ENCODE peak calls at places on chromosomes 2 and 18, in eight cellular contexts. Z is endothelial cell, O is Peyer's patch, I is body of pancreas, H is brain microvascular endothelial cell, R is tibial artery, U is AG04450, E is fibroblast of pulmonary artery. W is an unnamed sample.

GRCh38 chr18:369224-370010 is 101.6 kb upstream of the THOC1 start:
- DNase-seq in Z (no peak), O (no peak), I (no peak), H (no peak), R (no peak), U (no peak), E (no peak), W (no peak)

GRCh38 chr2:240628507-240629418 is 3.5 kb downstream of the GPR35 start:
- DNase-seq in Z (no peak), O (peak), I (peak), H (no peak), R (peak), U (no peak), E (no peak), W (no peak)

GRCh38 chr2:64699712-64700111 is 46.0 kb upstream of the SERTAD2 start:
- DNase-seq in Z (no peak), O (peak), I (no peak), H (no peak), R (no peak), U (no peak), E (no peak), W (no peak)

GRCh38 chr2:172588931-172589330 is 33.0 kb downstream of the PDK1 start:
- DNase-seq in Z (no peak), O (no peak), I (no peak), H (peak), R (no peak), U (no peak), E (no peak), W (no peak)

GRCh38 chr18:49664086-49664890 is 102.4 kb downstream of the LIPG start:
- DNase-seq in Z (no peak), O (no peak), I (no peak), H (no peak), R (no peak), U (no peak), E (peak), W (peak)

GRCh38 chr2:186058604-186059003 is 320.0 kb downstream of the FSIP2 start:
- DNase-seq in Z (no peak), O (no peak), I (no peak), H (no peak), R (no peak), U (no peak), E (no peak), W (no peak)

GRCh38 chr18:48801728-48802542 is 148.8 kb downstream of the SMAD7 start:
- DNase-seq in Z (no peak), O (peak), I (peak), H (no peak), R (peak), U (no peak), E (no peak), W (no peak)

GRCh38 chr2:199692489-199692888 is 158.5 kb downstream of the FTCDNL1 start:
- DNase-seq in Z (no peak), O (peak), I (peak), H (no peak), R (no peak), U (no peak), E (no peak), W (no peak)

GRCh38 chr18:54224379-54225014 is at the start of gene MBD2:
- DNase-seq in Z (peak), O (peak), I (peak), H (peak), R (peak), U (peak), E (peak), W (peak)
- TF ChIP-seq CTCF in Z (no peak), O (no peak), I (peak), H (peak), R (no peak), U (peak), E (no peak), W (no peak)

GRCh38 chr2:104846955-104847820 is 6.7 kb upstream of the POU3F3 start:
- DNase-seq in Z (no peak), O (no peak), I (no peak), H (no peak), R (no peak), U (no peak), E (no peak), W (no peak)
- TF ChIP-seq CTCF in Z (no peak), O (no peak), I (no peak), H (no peak), R (no peak), U (no peak), E (no peak), W (no peak)

DNA sequence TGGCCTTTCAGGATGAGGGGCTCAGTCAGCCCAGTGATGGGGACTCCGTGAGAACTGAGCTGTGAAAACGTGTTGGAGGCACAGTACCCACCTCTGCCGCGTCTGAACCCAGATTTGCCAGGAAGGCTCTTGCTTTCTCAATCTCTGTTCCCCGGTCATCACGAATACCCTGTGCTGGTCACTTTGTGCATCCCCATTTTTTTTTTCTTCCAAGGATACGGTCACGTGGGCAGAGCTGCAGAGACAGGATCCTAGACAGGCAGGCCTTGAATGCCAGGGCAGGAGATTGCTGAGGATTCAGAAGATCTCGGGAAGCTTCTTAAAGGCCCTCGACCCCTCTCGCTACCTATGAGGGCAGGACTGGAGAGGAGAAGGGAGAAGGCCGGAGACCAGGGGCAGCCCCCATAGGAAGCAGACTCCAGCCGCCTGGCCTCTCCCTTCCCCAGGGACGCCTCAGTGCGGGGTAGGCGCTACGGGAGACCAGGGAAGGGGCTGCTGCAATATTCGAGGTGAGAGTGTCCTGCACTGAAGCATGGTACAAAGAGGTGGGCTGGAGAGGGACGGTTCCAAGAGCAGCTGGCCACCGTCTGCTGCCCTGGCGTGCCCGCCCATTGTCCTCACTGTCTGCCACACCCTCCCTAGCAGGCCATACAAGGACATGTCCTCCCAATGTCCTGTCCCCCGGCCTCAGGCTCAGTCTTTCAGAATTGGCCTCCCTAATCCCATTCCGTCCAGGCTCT is 29.0 kb upstream of the TAF1B start:
- DNase-seq in Z (no peak), O (no peak), I (no peak), H (no peak), R (peak), U (no peak), E (no peak), W (no peak)
- TF ChIP-seq CTCF in Z (peak), O (no peak), I (no peak), H (no peak), R (no peak), U (no peak), E (no peak), W (peak)

DNA sequence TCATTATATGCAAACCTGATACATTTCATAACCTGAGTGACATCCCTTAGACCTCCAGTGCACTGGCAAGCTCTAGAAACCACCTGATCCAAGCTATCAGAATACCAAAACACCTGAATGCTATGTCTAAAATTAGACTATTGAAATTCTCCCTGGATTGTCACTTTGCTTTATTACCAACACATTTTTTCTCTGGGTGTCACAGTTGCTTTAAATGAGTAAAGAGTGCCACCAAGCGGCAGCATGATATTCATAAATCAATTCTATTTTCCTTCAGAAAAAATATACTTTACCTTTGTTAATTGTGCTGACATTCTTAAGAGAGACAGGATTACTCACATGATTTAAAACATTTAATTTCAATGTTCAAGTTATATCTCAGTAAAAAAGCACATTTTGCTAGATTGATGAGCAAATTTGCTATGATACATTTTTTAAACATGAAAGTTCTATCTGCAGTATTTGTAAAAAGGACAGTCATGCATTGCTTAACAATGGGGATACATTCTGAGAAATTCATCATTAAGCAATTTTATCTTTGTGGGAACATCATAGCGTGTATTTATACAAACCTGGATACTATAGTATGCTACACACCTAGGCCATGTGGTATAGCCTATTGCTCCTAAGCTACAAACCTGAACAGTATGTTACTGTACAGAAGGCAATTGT is 338.4 kb upstream of the SLC39A10 start:
- DNase-seq in Z (peak), O (peak), I (peak), H (peak), R (no peak), U (no peak), E (peak), W (peak)
- TF ChIP-seq CTCF in Z (peak), O (peak), I (peak), H (peak), R (peak), U (peak), E (peak), W (peak)

DNA sequence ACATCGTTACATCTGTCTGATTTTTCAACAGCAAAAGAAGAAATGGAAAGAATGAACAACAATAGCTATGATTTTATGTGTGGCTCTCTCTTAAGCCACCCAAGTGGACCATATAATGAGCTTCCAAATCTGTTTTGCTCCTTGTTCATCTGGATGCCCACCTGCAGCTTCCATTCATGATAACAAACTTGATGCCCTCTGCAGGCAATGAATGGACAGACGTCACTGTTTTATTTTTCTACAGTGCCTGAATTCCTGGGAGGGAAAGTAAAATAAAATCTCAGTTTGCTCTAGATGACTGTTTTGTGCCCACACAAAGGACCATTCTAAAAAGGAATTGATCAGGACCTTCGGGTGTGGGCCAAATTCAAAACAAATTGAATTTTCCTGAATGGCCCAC is 5.0 kb downstream of the MREG start:
- DNase-seq in Z (no peak), O (no peak), I (no peak), H (no peak), R (no peak), U (no peak), E (no peak), W (no peak)
- TF ChIP-seq CTCF in Z (no peak), O (no peak), I (no peak), H (peak), R (no peak), U (no peak), E (no peak), W (no peak)

GRCh38 chr18:32549248-32549842 is 78.7 kb upstream of the GAREM1 start:
- DNase-seq in Z (peak), O (peak), I (peak), H (peak), R (no peak), U (no peak), E (peak), W (peak)
- TF ChIP-seq CTCF in Z (peak), O (peak), I (peak), H (peak), R (peak), U (peak), E (peak), W (peak)

DNA sequence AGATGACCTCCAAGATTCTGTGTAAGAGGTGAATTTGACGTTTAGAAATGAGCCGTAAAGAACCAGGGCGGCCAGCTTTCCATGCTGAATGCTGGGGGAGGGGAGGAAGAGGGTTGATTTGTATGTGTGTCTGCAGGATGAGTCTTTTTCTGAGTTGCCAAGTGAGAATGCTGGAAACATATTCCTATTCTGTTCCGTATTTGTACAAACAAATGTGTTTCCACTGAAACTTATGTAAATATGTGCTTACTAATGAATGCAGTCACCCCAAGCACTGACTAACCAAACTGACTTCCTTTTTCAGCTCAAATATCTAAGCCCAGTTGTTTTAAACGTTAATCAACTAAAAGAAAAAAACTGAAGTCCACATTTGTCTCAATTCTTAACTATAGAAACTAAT is 74.9 kb upstream of the APCDD1 start:
- DNase-seq in Z (no peak), O (no peak), I (no peak), H (no peak), R (no peak), U (no peak), E (no peak), W (no peak)
- TF ChIP-seq CTCF in Z (no peak), O (no peak), I (no peak), H (no peak), R (no peak), U (no peak), E (no peak), W (no peak)

GRCh38 chr2:130252880-130253645 is 54.8 kb upstream of the TUBA3E start:
- DNase-seq in Z (no peak), O (no peak), I (no peak), H (no peak), R (no peak), U (no peak), E (peak), W (no peak)
- TF ChIP-seq CTCF in Z (no peak), O (peak), I (no peak), H (no peak), R (no peak), U (no peak), E (no peak), W (no peak)

DNA sequence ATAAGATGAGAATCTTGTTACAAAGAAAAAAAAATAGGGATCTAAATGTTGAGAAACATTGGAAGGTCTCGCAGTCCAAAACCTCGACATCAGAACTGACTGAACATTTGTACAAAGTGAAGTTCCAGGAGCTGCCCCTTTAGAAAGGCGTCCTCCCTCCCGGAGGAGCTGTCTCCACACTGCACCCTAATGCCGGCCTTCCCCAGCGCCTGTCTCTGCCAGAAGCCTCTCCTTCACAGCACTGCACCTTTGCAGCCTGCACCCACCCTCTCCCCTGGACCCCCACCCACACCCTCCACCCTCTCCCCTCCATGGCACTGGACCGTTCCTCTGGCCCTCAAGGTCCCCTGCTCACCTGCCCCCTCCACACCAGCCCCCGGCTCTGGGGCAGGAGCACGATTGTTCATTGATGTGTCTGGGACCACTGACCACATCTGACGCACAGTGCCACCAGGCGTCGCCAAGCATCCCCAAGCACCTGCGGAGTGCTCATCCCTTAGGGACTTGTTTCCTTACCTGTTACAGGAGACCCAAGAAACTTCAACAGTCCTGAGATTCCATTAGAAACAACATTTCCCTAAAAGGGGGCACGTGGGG is 90.3 kb upstream of the SNTG2 start:
- DNase-seq in Z (no peak), O (no peak), I (no peak), H (no peak), R (no peak), U (no peak), E (no peak), W (no peak)
- TF ChIP-seq CTCF in Z (no peak), O (no peak), I (no peak), H (no peak), R (no peak), U (no peak), E (no peak), W (no peak)